ENCODE peak calls at places on chromosomes 3 and 15, in seven cellular contexts. One of them, this sample, is unnamed. For H3K4me1, the result is how much of the 10 kb centered on the place peaks cover.

GRCh38 chr3:70849911-70850699 is 537.7 kb upstream of the MDFIC2 start:
- DNase-seq in A549: peak
- DNase-seq in pancreas: no peak
- DNase-seq in CD4-positive, CD25-positive, alpha-beta regulatory T cell: no peak
- DNase-seq in CD8-positive, alpha-beta memory T cell: no peak
- DNase-seq in HepG2: no peak
- DNase-seq in aorta: no peak
- DNase-seq in this sample: no peak

GRCh38 chr15:96064351-96064756 is 266.1 kb upstream of the NR2F2 start:
- DNase-seq in aorta: no peak
- DNase-seq in HepG2: peak
- DNase-seq in A549: no peak
- DNase-seq in CD4-positive, CD25-positive, alpha-beta regulatory T cell: no peak
- DNase-seq in pancreas: no peak
- DNase-seq in CD8-positive, alpha-beta memory T cell: no peak
- DNase-seq in this sample: no peak

GRCh38 chr15:77018796-77019475 is 24.0 kb downstream of the PSTPIP1 start:
- DNase-seq in CD8-positive, alpha-beta memory T cell: peak
- DNase-seq in HepG2: no peak
- DNase-seq in A549: no peak
- DNase-seq in pancreas: no peak
- DNase-seq in CD4-positive, CD25-positive, alpha-beta regulatory T cell: no peak
- DNase-seq in aorta: peak
- DNase-seq in this sample: no peak

GRCh38 chr15:67639591-67639990 is 97.1 kb downstream of the MAP2K5 start:
- DNase-seq in aorta: no peak
- DNase-seq in A549: no peak
- DNase-seq in CD4-positive, CD25-positive, alpha-beta regulatory T cell: no peak
- DNase-seq in CD8-positive, alpha-beta memory T cell: no peak
- DNase-seq in HepG2: no peak
- DNase-seq in pancreas: no peak
- DNase-seq in this sample: no peak

GRCh38 chr3:107269081-107269480 is 108.2 kb upstream of the CCDC54 start:
- DNase-seq in aorta: no peak
- DNase-seq in CD8-positive, alpha-beta memory T cell: no peak
- DNase-seq in CD4-positive, CD25-positive, alpha-beta regulatory T cell: no peak
- DNase-seq in HepG2: no peak
- DNase-seq in A549: no peak
- DNase-seq in pancreas: no peak
- DNase-seq in this sample: no peak

GRCh38 chr3:59313365-59313764 is 263.5 kb upstream of the CFAP20DC start:
- DNase-seq in aorta: no peak
- DNase-seq in A549: peak
- DNase-seq in pancreas: peak
- DNase-seq in CD4-positive, CD25-positive, alpha-beta regulatory T cell: peak
- DNase-seq in HepG2: peak
- DNase-seq in CD8-positive, alpha-beta memory T cell: no peak
- DNase-seq in this sample: no peak

GRCh38 chr3:50274371-50275104 is 4.3 kb upstream of the LSMEM2 start:
- DNase-seq in A549: peak
- DNase-seq in CD4-positive, CD25-positive, alpha-beta regulatory T cell: peak
- DNase-seq in aorta: no peak
- DNase-seq in pancreas: peak
- DNase-seq in HepG2: peak
- DNase-seq in CD8-positive, alpha-beta memory T cell: peak
- DNase-seq in this sample: peak

GRCh38 chr15:51727141-51727897 is 10.1 kb downstream of the LYSMD2 start:
- DNase-seq in pancreas: no peak
- DNase-seq in CD4-positive, CD25-positive, alpha-beta regulatory T cell: no peak
- DNase-seq in CD8-positive, alpha-beta memory T cell: no peak
- DNase-seq in HepG2: peak
- DNase-seq in A549: peak
- DNase-seq in aorta: no peak
- DNase-seq in this sample: no peak

GRCh38 chr15:68209735-68210408 is 4.7 kb upstream of the CALML4 start:
- DNase-seq in CD8-positive, alpha-beta memory T cell: no peak
- DNase-seq in A549: no peak
- DNase-seq in aorta: peak
- DNase-seq in pancreas: no peak
- DNase-seq in CD4-positive, CD25-positive, alpha-beta regulatory T cell: no peak
- DNase-seq in HepG2: no peak
- DNase-seq in this sample: no peak

GRCh38 chr15:63983071-63983711 is 63.1 kb downstream of the DAPK2 start:
- DNase-seq in HepG2: no peak
- DNase-seq in A549: no peak
- DNase-seq in pancreas: no peak
- DNase-seq in aorta: no peak
- DNase-seq in CD8-positive, alpha-beta memory T cell: no peak
- DNase-seq in CD4-positive, CD25-positive, alpha-beta regulatory T cell: no peak
- DNase-seq in this sample: no peak

GRCh38 chr3:99902091-99902490 is 84.4 kb downstream of the CMSS1 start:
- DNase-seq in pancreas: no peak
- DNase-seq in A549: no peak
- DNase-seq in HepG2: no peak
- DNase-seq in CD8-positive, alpha-beta memory T cell: no peak
- DNase-seq in aorta: no peak
- DNase-seq in CD4-positive, CD25-positive, alpha-beta regulatory T cell: no peak
- DNase-seq in this sample: no peak

GRCh38 chr3:123499316-123499715 is 50.4 kb upstream of the ADCY5 start:
- DNase-seq in CD4-positive, CD25-positive, alpha-beta regulatory T cell: no peak
- DNase-seq in aorta: no peak
- DNase-seq in HepG2: no peak
- DNase-seq in A549: no peak
- DNase-seq in pancreas: no peak
- DNase-seq in CD8-positive, alpha-beta memory T cell: no peak
- DNase-seq in this sample: no peak

GRCh38 chr3:29140706-29141105 is 140.2 kb upstream of the RBMS3 start:
- DNase-seq in aorta: no peak
- DNase-seq in A549: no peak
- DNase-seq in CD4-positive, CD25-positive, alpha-beta regulatory T cell: peak
- DNase-seq in HepG2: no peak
- DNase-seq in pancreas: no peak
- DNase-seq in CD8-positive, alpha-beta memory T cell: no peak
- DNase-seq in this sample: no peak

GRCh38 chr3:11567516-11568467 is 75.9 kb downstream of the VGLL4 start:
- DNase-seq in pancreas: no peak
- DNase-seq in aorta: peak
- DNase-seq in CD4-positive, CD25-positive, alpha-beta regulatory T cell: no peak
- DNase-seq in A549: peak
- DNase-seq in HepG2: no peak
- DNase-seq in CD8-positive, alpha-beta memory T cell: no peak
- DNase-seq in this sample: no peak

GRCh38 chr3:100103558-100104441 is 10.5 kb downstream of the FILIP1L start:
- DNase-seq in A549: no peak
- DNase-seq in HepG2: peak
- DNase-seq in pancreas: no peak
- DNase-seq in CD8-positive, alpha-beta memory T cell: no peak
- DNase-seq in aorta: no peak
- DNase-seq in CD4-positive, CD25-positive, alpha-beta regulatory T cell: no peak
- DNase-seq in this sample: no peak

GRCh38 chr3:83968386-83968785 is 990.4 kb upstream of the CADM2 start:
- DNase-seq in CD8-positive, alpha-beta memory T cell: no peak
- DNase-seq in HepG2: no peak
- DNase-seq in A549: no peak
- DNase-seq in aorta: no peak
- DNase-seq in CD4-positive, CD25-positive, alpha-beta regulatory T cell: no peak
- DNase-seq in pancreas: no peak
- DNase-seq in this sample: no peak

GRCh38 chr3:188558343-188559068 is 404.5 kb downstream of the LPP start:
- DNase-seq in aorta: no peak
- DNase-seq in HepG2: no peak
- DNase-seq in CD8-positive, alpha-beta memory T cell: no peak
- DNase-seq in CD4-positive, CD25-positive, alpha-beta regulatory T cell: no peak
- DNase-seq in A549: no peak
- DNase-seq in pancreas: no peak
- DNase-seq in this sample: no peak

GRCh38 chr15:31405200-31405929 is 78.7 kb downstream of the KLF13 start:
- DNase-seq in A549: no peak
- DNase-seq in aorta: no peak
- DNase-seq in CD4-positive, CD25-positive, alpha-beta regulatory T cell: no peak
- DNase-seq in HepG2: peak
- DNase-seq in pancreas: no peak
- DNase-seq in CD8-positive, alpha-beta memory T cell: no peak
- DNase-seq in this sample: no peak

GRCh38 chr3:12363397-12364195 is 74.7 kb downstream of the PPARG start:
- DNase-seq in A549: no peak
- DNase-seq in CD4-positive, CD25-positive, alpha-beta regulatory T cell: no peak
- DNase-seq in CD8-positive, alpha-beta memory T cell: no peak
- DNase-seq in pancreas: no peak
- DNase-seq in HepG2: no peak
- DNase-seq in aorta: no peak
- DNase-seq in this sample: no peak

GRCh38 chr3:124601189-124601588 is 129.1 kb upstream of the UMPS start:
- DNase-seq in CD4-positive, CD25-positive, alpha-beta regulatory T cell: no peak
- DNase-seq in pancreas: no peak
- DNase-seq in aorta: no peak
- DNase-seq in CD8-positive, alpha-beta memory T cell: no peak
- DNase-seq in HepG2: no peak
- DNase-seq in A549: no peak
- DNase-seq in this sample: no peak

GRCh38 chr3:53261712-53262111 is 5.9 kb upstream of the TKT start:
- DNase-seq in pancreas: peak
- DNase-seq in aorta: peak
- DNase-seq in CD4-positive, CD25-positive, alpha-beta regulatory T cell: no peak
- DNase-seq in CD8-positive, alpha-beta memory T cell: no peak
- DNase-seq in HepG2: no peak
- DNase-seq in A549: no peak
- DNase-seq in this sample: no peak

GRCh38 chr3:64266983-64267382 is 41.7 kb upstream of the PRICKLE2 start:
- DNase-seq in HepG2: no peak
- DNase-seq in CD4-positive, CD25-positive, alpha-beta regulatory T cell: no peak
- DNase-seq in A549: no peak
- DNase-seq in aorta: no peak
- DNase-seq in pancreas: no peak
- DNase-seq in CD8-positive, alpha-beta memory T cell: no peak
- DNase-seq in this sample: no peak
- H3K4me3 ChIP-seq in HepG2: peak
- H3K4me3 ChIP-seq in CD4-positive, CD25-positive, alpha-beta regulatory T cell: no peak
- H3K4me3 ChIP-seq in A549: no peak
- H3K4me3 ChIP-seq in aorta: peak
- H3K4me3 ChIP-seq in pancreas: no peak
- H3K4me3 ChIP-seq in CD8-positive, alpha-beta memory T cell: no peak
- H3K4me3 ChIP-seq in this sample: no peak

DNA sequence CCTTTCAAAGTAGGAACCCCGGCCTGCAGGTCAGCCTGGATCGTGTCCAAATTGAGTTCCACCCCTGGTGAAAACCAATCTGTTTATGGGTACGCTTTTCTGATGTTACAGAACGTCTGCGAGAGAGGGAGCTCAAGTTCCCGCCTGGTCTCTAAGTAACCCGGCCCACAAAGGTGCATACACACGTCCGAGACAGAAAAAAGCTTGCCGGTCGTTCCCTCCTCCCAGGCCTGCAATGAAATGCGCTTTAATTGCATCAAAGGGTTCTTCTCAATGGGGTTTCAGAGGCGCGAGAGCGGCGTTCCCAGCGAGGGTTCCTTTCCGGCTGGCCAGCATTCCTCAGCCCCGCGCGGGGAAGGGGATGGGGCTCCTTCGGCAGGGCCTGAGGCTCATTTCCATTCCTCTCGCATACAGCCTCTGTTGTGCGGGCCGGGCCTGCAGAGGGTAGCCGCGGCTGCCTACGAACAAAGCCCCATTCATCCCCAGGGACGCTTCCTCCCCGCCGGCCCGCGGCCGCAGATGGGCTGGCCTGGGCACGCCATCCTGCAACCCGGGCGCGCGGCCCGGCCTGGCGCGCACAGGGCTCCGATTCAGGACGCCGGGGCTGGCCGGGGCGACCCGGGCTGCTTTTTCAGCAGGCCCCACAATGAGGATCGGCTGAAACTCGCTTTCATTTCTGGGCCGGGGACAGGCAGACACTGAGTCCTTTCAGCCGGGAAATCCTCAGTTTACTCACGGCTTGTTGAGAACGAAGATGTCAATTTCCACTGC is 138.3 kb downstream of the TMCO5A start:
- DNase-seq in aorta: peak
- DNase-seq in A549: peak
- DNase-seq in CD4-positive, CD25-positive, alpha-beta regulatory T cell: peak
- DNase-seq in pancreas: peak
- DNase-seq in HepG2: peak
- DNase-seq in CD8-positive, alpha-beta memory T cell: peak
- DNase-seq in this sample: peak
- H3K4me1 ChIP-seq in aorta: under half
- H3K4me1 ChIP-seq in A549: under half
- H3K4me1 ChIP-seq in CD4-positive, CD25-positive, alpha-beta regulatory T cell: under half
- H3K4me1 ChIP-seq in pancreas: under half
- H3K4me1 ChIP-seq in HepG2: under half
- H3K4me1 ChIP-seq in CD8-positive, alpha-beta memory T cell: under half
- H3K4me1 ChIP-seq in this sample: under half

GRCh38 chr3:72680766-72681165 is 167.5 kb downstream of the SHQ1 start:
- DNase-seq in HepG2: no peak
- DNase-seq in pancreas: no peak
- DNase-seq in CD8-positive, alpha-beta memory T cell: no peak
- DNase-seq in CD4-positive, CD25-positive, alpha-beta regulatory T cell: no peak
- DNase-seq in aorta: no peak
- DNase-seq in A549: no peak
- DNase-seq in this sample: no peak
- H3K4me3 ChIP-seq in HepG2: no peak
- H3K4me3 ChIP-seq in pancreas: no peak
- H3K4me3 ChIP-seq in CD8-positive, alpha-beta memory T cell: no peak
- H3K4me3 ChIP-seq in CD4-positive, CD25-positive, alpha-beta regulatory T cell: no peak
- H3K4me3 ChIP-seq in aorta: no peak
- H3K4me3 ChIP-seq in A549: no peak
- H3K4me3 ChIP-seq in this sample: no peak

DNA sequence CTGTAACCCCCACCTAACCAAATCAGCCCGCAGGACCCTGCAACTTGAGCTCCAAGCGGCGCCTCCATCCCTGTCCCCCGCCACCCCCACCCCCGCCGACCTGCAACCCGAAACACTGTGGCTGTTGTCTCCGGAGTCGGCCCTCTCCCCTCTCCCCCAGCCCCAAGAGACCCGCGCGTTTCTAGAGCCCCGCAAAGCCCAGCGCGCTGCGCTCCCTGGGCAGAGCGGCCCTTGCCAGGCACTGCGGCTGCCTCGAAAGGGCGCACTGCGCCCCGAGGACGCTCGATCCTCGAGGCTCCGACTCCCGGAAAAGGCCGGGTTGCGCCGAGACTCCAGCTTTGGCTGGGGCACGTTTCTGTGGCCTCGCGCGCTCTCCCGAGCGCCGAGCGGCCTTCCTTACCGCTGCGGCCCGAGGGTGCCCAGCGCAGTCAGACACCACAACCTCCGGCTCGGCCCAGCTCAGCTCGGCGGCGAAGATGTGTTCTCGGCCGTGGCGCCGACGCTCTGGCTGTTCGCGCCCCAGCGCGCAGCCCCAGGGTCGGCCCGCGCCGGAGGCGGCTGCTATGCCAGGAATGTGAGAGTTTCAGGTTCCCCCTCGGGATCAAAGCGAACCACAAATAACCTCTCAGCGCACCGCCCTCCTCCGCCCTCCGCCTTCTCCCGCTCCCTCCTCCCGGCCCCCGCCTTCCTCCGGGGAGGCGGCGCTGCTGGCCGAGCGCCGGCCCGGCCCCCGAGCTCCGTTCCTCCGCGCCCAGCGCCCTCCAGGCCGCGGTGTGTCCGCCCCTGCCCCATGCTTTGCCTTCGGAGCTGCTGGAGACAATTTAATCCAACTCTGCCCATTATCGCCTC is at the start of gene AMOTL2:
- DNase-seq in CD4-positive, CD25-positive, alpha-beta regulatory T cell: no peak
- DNase-seq in aorta: peak
- DNase-seq in CD8-positive, alpha-beta memory T cell: no peak
- DNase-seq in A549: peak
- DNase-seq in pancreas: peak
- DNase-seq in HepG2: peak
- DNase-seq in this sample: peak
- H3K4me1 ChIP-seq in CD4-positive, CD25-positive, alpha-beta regulatory T cell: under half
- H3K4me1 ChIP-seq in aorta: under half
- H3K4me1 ChIP-seq in CD8-positive, alpha-beta memory T cell: under half
- H3K4me1 ChIP-seq in A549: half or more
- H3K4me1 ChIP-seq in pancreas: under half
- H3K4me1 ChIP-seq in HepG2: half or more
- H3K4me1 ChIP-seq in this sample: under half

GRCh38 chr3:61805510-61806080 is 244.2 kb downstream of the PTPRG start:
- DNase-seq in HepG2: no peak
- DNase-seq in CD8-positive, alpha-beta memory T cell: no peak
- DNase-seq in pancreas: no peak
- DNase-seq in A549: no peak
- DNase-seq in aorta: no peak
- DNase-seq in CD4-positive, CD25-positive, alpha-beta regulatory T cell: no peak
- DNase-seq in this sample: no peak
- H3K4me3 ChIP-seq in HepG2: no peak
- H3K4me3 ChIP-seq in CD8-positive, alpha-beta memory T cell: no peak
- H3K4me3 ChIP-seq in pancreas: no peak
- H3K4me3 ChIP-seq in A549: no peak
- H3K4me3 ChIP-seq in aorta: no peak
- H3K4me3 ChIP-seq in CD4-positive, CD25-positive, alpha-beta regulatory T cell: no peak
- H3K4me3 ChIP-seq in this sample: no peak

This sample was measured in lung.